ENCODE peak calls at places on chromosomes 16 and 17, in ten cellular contexts. One of them, this sample, is unnamed.
A peak's percentile ranks its signal among the peaks of the same experiment; 100 is the strongest.

GRCh38 chr16:84585886-84586285 is 32.0 kb downstream of the COTL1 start:
- DNase-seq in GM19239: peak; percentile 46
- DNase-seq in Right ventricle myocardium superior: no peak
- DNase-seq in activated CD8-positive, alpha-beta memory T cell treated with anti-CD3 and anti-CD28 coated beads, Interleukin-2, amount 10 ng/mL, durations not matched to agents 7 days and 5 days: no peak
- DNase-seq in stimulated activated CD4-positive, alpha-beta T cell treated with anti-CD3 and anti-CD28 coated beads, Interleukin-12 subunit alpha, Interleukin-12 subunit beta, amount 100 ng/mL, for 4 hours: no peak
- DNase-seq in foreskin fibroblast: peak; percentile 18
- DNase-seq in NCI-H2171 treated with DMSO at 0.1 percent for 48 hours: no peak
- DNase-seq in NCI-H1092: no peak
- DNase-seq in brain microvascular endothelial cell: no peak
- DNase-seq in cardiac muscle cell: no peak
- DNase-seq in this sample: no peak

GRCh38 chr17:74815671-74816370 is 39.7 kb upstream of the NAT9 start:
- DNase-seq in GM19239: no peak
- DNase-seq in Right ventricle myocardium superior: no peak
- DNase-seq in activated CD8-positive, alpha-beta memory T cell treated with anti-CD3 and anti-CD28 coated beads, Interleukin-2, amount 10 ng/mL, durations not matched to agents 7 days and 5 days: no peak
- DNase-seq in stimulated activated CD4-positive, alpha-beta T cell treated with anti-CD3 and anti-CD28 coated beads, Interleukin-12 subunit alpha, Interleukin-12 subunit beta, amount 100 ng/mL, for 4 hours: no peak
- DNase-seq in foreskin fibroblast: no peak
- DNase-seq in NCI-H2171 treated with DMSO at 0.1 percent for 48 hours: no peak
- DNase-seq in NCI-H1092: no peak
- DNase-seq in brain microvascular endothelial cell: no peak
- DNase-seq in cardiac muscle cell: no peak
- DNase-seq in this sample: no peak

GRCh38 chr17:28864991-28865849 is 10.4 kb downstream of the ERAL1 start:
- DNase-seq in GM19239: no peak
- DNase-seq in Right ventricle myocardium superior: no peak
- DNase-seq in activated CD8-positive, alpha-beta memory T cell treated with anti-CD3 and anti-CD28 coated beads, Interleukin-2, amount 10 ng/mL, durations not matched to agents 7 days and 5 days: no peak
- DNase-seq in stimulated activated CD4-positive, alpha-beta T cell treated with anti-CD3 and anti-CD28 coated beads, Interleukin-12 subunit alpha, Interleukin-12 subunit beta, amount 100 ng/mL, for 4 hours: no peak
- DNase-seq in foreskin fibroblast: no peak
- DNase-seq in NCI-H2171 treated with DMSO at 0.1 percent for 48 hours: no peak
- DNase-seq in NCI-H1092: no peak
- DNase-seq in brain microvascular endothelial cell: no peak
- DNase-seq in cardiac muscle cell: peak; percentile 11
- DNase-seq in this sample: no peak

GRCh38 chr17:47864791-47865216 is 13.8 kb upstream of the SP6 start:
- DNase-seq in GM19239: no peak
- DNase-seq in Right ventricle myocardium superior: no peak
- DNase-seq in activated CD8-positive, alpha-beta memory T cell treated with anti-CD3 and anti-CD28 coated beads, Interleukin-2, amount 10 ng/mL, durations not matched to agents 7 days and 5 days: no peak
- DNase-seq in stimulated activated CD4-positive, alpha-beta T cell treated with anti-CD3 and anti-CD28 coated beads, Interleukin-12 subunit alpha, Interleukin-12 subunit beta, amount 100 ng/mL, for 4 hours: no peak
- DNase-seq in foreskin fibroblast: peak; percentile 60
- DNase-seq in NCI-H2171 treated with DMSO at 0.1 percent for 48 hours: no peak
- DNase-seq in NCI-H1092: no peak
- DNase-seq in brain microvascular endothelial cell: no peak
- DNase-seq in cardiac muscle cell: no peak
- DNase-seq in this sample: no peak

GRCh38 chr17:59746849-59747445 is 39.5 kb downstream of the VMP1 start:
- DNase-seq in GM19239: no peak
- DNase-seq in Right ventricle myocardium superior: no peak
- DNase-seq in activated CD8-positive, alpha-beta memory T cell treated with anti-CD3 and anti-CD28 coated beads, Interleukin-2, amount 10 ng/mL, durations not matched to agents 7 days and 5 days: no peak
- DNase-seq in stimulated activated CD4-positive, alpha-beta T cell treated with anti-CD3 and anti-CD28 coated beads, Interleukin-12 subunit alpha, Interleukin-12 subunit beta, amount 100 ng/mL, for 4 hours: no peak
- DNase-seq in foreskin fibroblast: peak; percentile 69
- DNase-seq in NCI-H2171 treated with DMSO at 0.1 percent for 48 hours: peak; percentile 35
- DNase-seq in NCI-H1092: no peak
- DNase-seq in brain microvascular endothelial cell: no peak
- DNase-seq in cardiac muscle cell: peak; percentile 81
- DNase-seq in this sample: no peak

GRCh38 chr16:88593910-88594309 is 23.7 kb downstream of the ZC3H18 start:
- DNase-seq in GM19239: no peak
- DNase-seq in Right ventricle myocardium superior: no peak
- DNase-seq in activated CD8-positive, alpha-beta memory T cell treated with anti-CD3 and anti-CD28 coated beads, Interleukin-2, amount 10 ng/mL, durations not matched to agents 7 days and 5 days: no peak
- DNase-seq in stimulated activated CD4-positive, alpha-beta T cell treated with anti-CD3 and anti-CD28 coated beads, Interleukin-12 subunit alpha, Interleukin-12 subunit beta, amount 100 ng/mL, for 4 hours: no peak
- DNase-seq in foreskin fibroblast: no peak
- DNase-seq in NCI-H2171 treated with DMSO at 0.1 percent for 48 hours: no peak
- DNase-seq in NCI-H1092: no peak
- DNase-seq in brain microvascular endothelial cell: no peak
- DNase-seq in cardiac muscle cell: no peak
- DNase-seq in this sample: no peak

GRCh38 chr17:4806770-4807533 is at the start of gene PLD2:
- DNase-seq in GM19239: peak; percentile 100
- DNase-seq in Right ventricle myocardium superior: peak; percentile 94
- DNase-seq in activated CD8-positive, alpha-beta memory T cell treated with anti-CD3 and anti-CD28 coated beads, Interleukin-2, amount 10 ng/mL, durations not matched to agents 7 days and 5 days: peak; percentile 89
- DNase-seq in stimulated activated CD4-positive, alpha-beta T cell treated with anti-CD3 and anti-CD28 coated beads, Interleukin-12 subunit alpha, Interleukin-12 subunit beta, amount 100 ng/mL, for 4 hours: peak; percentile 84
- DNase-seq in foreskin fibroblast: peak; percentile 93
- DNase-seq in NCI-H2171 treated with DMSO at 0.1 percent for 48 hours: peak; percentile 76
- DNase-seq in NCI-H1092: peak; percentile 31
- DNase-seq in brain microvascular endothelial cell: peak; percentile 47
- DNase-seq in cardiac muscle cell: peak; percentile 83
- DNase-seq in this sample: peak; percentile 89

GRCh38 chr16:4624827-4625616 is 396 bp downstream of the MGRN1 start:
- DNase-seq in GM19239: peak; percentile 65
- DNase-seq in Right ventricle myocardium superior: peak; percentile 79
- DNase-seq in activated CD8-positive, alpha-beta memory T cell treated with anti-CD3 and anti-CD28 coated beads, Interleukin-2, amount 10 ng/mL, durations not matched to agents 7 days and 5 days: peak; percentile 86
- DNase-seq in stimulated activated CD4-positive, alpha-beta T cell treated with anti-CD3 and anti-CD28 coated beads, Interleukin-12 subunit alpha, Interleukin-12 subunit beta, amount 100 ng/mL, for 4 hours: peak; percentile 63
- DNase-seq in foreskin fibroblast: peak; percentile 83
- DNase-seq in NCI-H2171 treated with DMSO at 0.1 percent for 48 hours: no peak
- DNase-seq in NCI-H1092: peak; percentile 28
- DNase-seq in brain microvascular endothelial cell: peak; percentile 70
- DNase-seq in cardiac muscle cell: peak; percentile 68
- DNase-seq in this sample: no peak

GRCh38 chr16:27407158-27407557 is 5.2 kb downstream of the IL21R start:
- DNase-seq in GM19239: no peak
- DNase-seq in Right ventricle myocardium superior: no peak
- DNase-seq in activated CD8-positive, alpha-beta memory T cell treated with anti-CD3 and anti-CD28 coated beads, Interleukin-2, amount 10 ng/mL, durations not matched to agents 7 days and 5 days: peak; percentile 47
- DNase-seq in stimulated activated CD4-positive, alpha-beta T cell treated with anti-CD3 and anti-CD28 coated beads, Interleukin-12 subunit alpha, Interleukin-12 subunit beta, amount 100 ng/mL, for 4 hours: no peak
- DNase-seq in foreskin fibroblast: no peak
- DNase-seq in NCI-H2171 treated with DMSO at 0.1 percent for 48 hours: no peak
- DNase-seq in NCI-H1092: no peak
- DNase-seq in brain microvascular endothelial cell: no peak
- DNase-seq in cardiac muscle cell: no peak
- DNase-seq in this sample: no peak

GRCh38 chr17:4130715-4131114 is 12.1 kb downstream of the ZZEF1 start:
- DNase-seq in GM19239: no peak
- DNase-seq in Right ventricle myocardium superior: no peak
- DNase-seq in activated CD8-positive, alpha-beta memory T cell treated with anti-CD3 and anti-CD28 coated beads, Interleukin-2, amount 10 ng/mL, durations not matched to agents 7 days and 5 days: no peak
- DNase-seq in stimulated activated CD4-positive, alpha-beta T cell treated with anti-CD3 and anti-CD28 coated beads, Interleukin-12 subunit alpha, Interleukin-12 subunit beta, amount 100 ng/mL, for 4 hours: no peak
- DNase-seq in foreskin fibroblast: peak; percentile 77
- DNase-seq in NCI-H2171 treated with DMSO at 0.1 percent for 48 hours: no peak
- DNase-seq in NCI-H1092: no peak
- DNase-seq in brain microvascular endothelial cell: no peak
- DNase-seq in cardiac muscle cell: no peak
- DNase-seq in this sample: no peak

GRCh38 chr16:65576631-65577030 is 454.8 kb upstream of the CDH11 start:
- DNase-seq in GM19239: no peak
- DNase-seq in Right ventricle myocardium superior: no peak
- DNase-seq in activated CD8-positive, alpha-beta memory T cell treated with anti-CD3 and anti-CD28 coated beads, Interleukin-2, amount 10 ng/mL, durations not matched to agents 7 days and 5 days: no peak
- DNase-seq in stimulated activated CD4-positive, alpha-beta T cell treated with anti-CD3 and anti-CD28 coated beads, Interleukin-12 subunit alpha, Interleukin-12 subunit beta, amount 100 ng/mL, for 4 hours: no peak
- DNase-seq in foreskin fibroblast: no peak
- DNase-seq in NCI-H2171 treated with DMSO at 0.1 percent for 48 hours: no peak
- DNase-seq in NCI-H1092: no peak
- DNase-seq in brain microvascular endothelial cell: no peak
- DNase-seq in cardiac muscle cell: no peak
- DNase-seq in this sample: no peak

GRCh38 chr17:8012996-8013640 is 10.7 kb downstream of the GUCY2D start:
- DNase-seq in GM19239: no peak
- DNase-seq in Right ventricle myocardium superior: no peak
- DNase-seq in activated CD8-positive, alpha-beta memory T cell treated with anti-CD3 and anti-CD28 coated beads, Interleukin-2, amount 10 ng/mL, durations not matched to agents 7 days and 5 days: no peak
- DNase-seq in stimulated activated CD4-positive, alpha-beta T cell treated with anti-CD3 and anti-CD28 coated beads, Interleukin-12 subunit alpha, Interleukin-12 subunit beta, amount 100 ng/mL, for 4 hours: no peak
- DNase-seq in foreskin fibroblast: no peak
- DNase-seq in NCI-H2171 treated with DMSO at 0.1 percent for 48 hours: no peak
- DNase-seq in NCI-H1092: no peak
- DNase-seq in brain microvascular endothelial cell: no peak
- DNase-seq in cardiac muscle cell: no peak
- DNase-seq in this sample: no peak

GRCh38 chr17:55772086-55772485 is 21.2 kb downstream of the PCTP start:
- DNase-seq in GM19239: no peak
- DNase-seq in Right ventricle myocardium superior: no peak
- DNase-seq in activated CD8-positive, alpha-beta memory T cell treated with anti-CD3 and anti-CD28 coated beads, Interleukin-2, amount 10 ng/mL, durations not matched to agents 7 days and 5 days: no peak
- DNase-seq in stimulated activated CD4-positive, alpha-beta T cell treated with anti-CD3 and anti-CD28 coated beads, Interleukin-12 subunit alpha, Interleukin-12 subunit beta, amount 100 ng/mL, for 4 hours: no peak
- DNase-seq in foreskin fibroblast: no peak
- DNase-seq in NCI-H2171 treated with DMSO at 0.1 percent for 48 hours: no peak
- DNase-seq in NCI-H1092: no peak
- DNase-seq in brain microvascular endothelial cell: no peak
- DNase-seq in cardiac muscle cell: no peak
- DNase-seq in this sample: no peak

GRCh38 chr17:46154151-46154816 is 38.9 kb downstream of the KANSL1 start:
- DNase-seq in GM19239: no peak
- DNase-seq in Right ventricle myocardium superior: no peak
- DNase-seq in activated CD8-positive, alpha-beta memory T cell treated with anti-CD3 and anti-CD28 coated beads, Interleukin-2, amount 10 ng/mL, durations not matched to agents 7 days and 5 days: peak; percentile 53
- DNase-seq in stimulated activated CD4-positive, alpha-beta T cell treated with anti-CD3 and anti-CD28 coated beads, Interleukin-12 subunit alpha, Interleukin-12 subunit beta, amount 100 ng/mL, for 4 hours: no peak
- DNase-seq in foreskin fibroblast: peak; percentile 41
- DNase-seq in NCI-H2171 treated with DMSO at 0.1 percent for 48 hours: no peak
- DNase-seq in NCI-H1092: no peak
- DNase-seq in brain microvascular endothelial cell: no peak
- DNase-seq in cardiac muscle cell: no peak
- DNase-seq in this sample: no peak

GRCh38 chr16:11967195-11967911 is 2.3 kb downstream of the TNFRSF17 start:
- DNase-seq in GM19239: no peak
- DNase-seq in Right ventricle myocardium superior: no peak
- DNase-seq in activated CD8-positive, alpha-beta memory T cell treated with anti-CD3 and anti-CD28 coated beads, Interleukin-2, amount 10 ng/mL, durations not matched to agents 7 days and 5 days: no peak
- DNase-seq in stimulated activated CD4-positive, alpha-beta T cell treated with anti-CD3 and anti-CD28 coated beads, Interleukin-12 subunit alpha, Interleukin-12 subunit beta, amount 100 ng/mL, for 4 hours: no peak
- DNase-seq in foreskin fibroblast: no peak
- DNase-seq in NCI-H2171 treated with DMSO at 0.1 percent for 48 hours: no peak
- DNase-seq in NCI-H1092: no peak
- DNase-seq in brain microvascular endothelial cell: no peak
- DNase-seq in cardiac muscle cell: no peak
- DNase-seq in this sample: no peak

GRCh38 chr17:60748232-60748631 is 70.6 kb downstream of the BCAS3 start:
- DNase-seq in GM19239: no peak
- DNase-seq in Right ventricle myocardium superior: no peak
- DNase-seq in activated CD8-positive, alpha-beta memory T cell treated with anti-CD3 and anti-CD28 coated beads, Interleukin-2, amount 10 ng/mL, durations not matched to agents 7 days and 5 days: no peak
- DNase-seq in stimulated activated CD4-positive, alpha-beta T cell treated with anti-CD3 and anti-CD28 coated beads, Interleukin-12 subunit alpha, Interleukin-12 subunit beta, amount 100 ng/mL, for 4 hours: no peak
- DNase-seq in foreskin fibroblast: no peak
- DNase-seq in NCI-H2171 treated with DMSO at 0.1 percent for 48 hours: no peak
- DNase-seq in NCI-H1092: no peak
- DNase-seq in brain microvascular endothelial cell: no peak
- DNase-seq in cardiac muscle cell: no peak
- DNase-seq in this sample: no peak

GRCh38 chr16:85908889-85909584 is 10.1 kb downstream of the IRF8 start:
- DNase-seq in GM19239: no peak
- DNase-seq in Right ventricle myocardium superior: no peak
- DNase-seq in activated CD8-positive, alpha-beta memory T cell treated with anti-CD3 and anti-CD28 coated beads, Interleukin-2, amount 10 ng/mL, durations not matched to agents 7 days and 5 days: no peak
- DNase-seq in stimulated activated CD4-positive, alpha-beta T cell treated with anti-CD3 and anti-CD28 coated beads, Interleukin-12 subunit alpha, Interleukin-12 subunit beta, amount 100 ng/mL, for 4 hours: no peak
- DNase-seq in foreskin fibroblast: no peak
- DNase-seq in NCI-H2171 treated with DMSO at 0.1 percent for 48 hours: no peak
- DNase-seq in NCI-H1092: no peak
- DNase-seq in brain microvascular endothelial cell: no peak
- DNase-seq in cardiac muscle cell: no peak
- DNase-seq in this sample: no peak

GRCh38 chr17:78576389-78577112 is 645 bp downstream of the DNAH17 start:
- DNase-seq in GM19239: no peak
- DNase-seq in Right ventricle myocardium superior: no peak
- DNase-seq in activated CD8-positive, alpha-beta memory T cell treated with anti-CD3 and anti-CD28 coated beads, Interleukin-2, amount 10 ng/mL, durations not matched to agents 7 days and 5 days: no peak
- DNase-seq in stimulated activated CD4-positive, alpha-beta T cell treated with anti-CD3 and anti-CD28 coated beads, Interleukin-12 subunit alpha, Interleukin-12 subunit beta, amount 100 ng/mL, for 4 hours: no peak
- DNase-seq in foreskin fibroblast: no peak
- DNase-seq in NCI-H2171 treated with DMSO at 0.1 percent for 48 hours: no peak
- DNase-seq in NCI-H1092: no peak
- DNase-seq in brain microvascular endothelial cell: no peak
- DNase-seq in cardiac muscle cell: no peak
- DNase-seq in this sample: no peak

GRCh38 chr17:8701754-8702153 is 42.9 kb downstream of the CCDC42 start:
- DNase-seq in GM19239: no peak
- DNase-seq in Right ventricle myocardium superior: no peak
- DNase-seq in activated CD8-positive, alpha-beta memory T cell treated with anti-CD3 and anti-CD28 coated beads, Interleukin-2, amount 10 ng/mL, durations not matched to agents 7 days and 5 days: no peak
- DNase-seq in stimulated activated CD4-positive, alpha-beta T cell treated with anti-CD3 and anti-CD28 coated beads, Interleukin-12 subunit alpha, Interleukin-12 subunit beta, amount 100 ng/mL, for 4 hours: no peak
- DNase-seq in foreskin fibroblast: no peak
- DNase-seq in NCI-H2171 treated with DMSO at 0.1 percent for 48 hours: no peak
- DNase-seq in NCI-H1092: no peak
- DNase-seq in brain microvascular endothelial cell: no peak
- DNase-seq in cardiac muscle cell: no peak
- DNase-seq in this sample: no peak

GRCh38 chr17:20230924-20231323 is 221.8 kb downstream of the SPECC1 start:
- DNase-seq in GM19239: no peak
- DNase-seq in Right ventricle myocardium superior: no peak
- DNase-seq in activated CD8-positive, alpha-beta memory T cell treated with anti-CD3 and anti-CD28 coated beads, Interleukin-2, amount 10 ng/mL, durations not matched to agents 7 days and 5 days: no peak
- DNase-seq in stimulated activated CD4-positive, alpha-beta T cell treated with anti-CD3 and anti-CD28 coated beads, Interleukin-12 subunit alpha, Interleukin-12 subunit beta, amount 100 ng/mL, for 4 hours: no peak
- DNase-seq in foreskin fibroblast: no peak
- DNase-seq in NCI-H2171 treated with DMSO at 0.1 percent for 48 hours: no peak
- DNase-seq in NCI-H1092: no peak
- DNase-seq in brain microvascular endothelial cell: no peak
- DNase-seq in cardiac muscle cell: no peak
- DNase-seq in this sample: no peak